ENCODE peak calls at places on chromosomes 4 and X, in six cellular contexts. R, I, N, V, E and Z are unnamed samples.

GRCh38 chr4:125321709-125322362 is 7.1 kb downstream of the FAT4 start:
- DNase-seq in R (no peak), I (no peak), N (no peak), V (peak), E (no peak), Z (no peak)

GRCh38 chr4:88138561-88138960 is 19.9 kb downstream of the ABCG2 start:
- DNase-seq in R (no peak), I (no peak), N (no peak), V (no peak), E (no peak), Z (no peak)

GRCh38 chrX:2820131-2820771 is 8.5 kb upstream of the GYG2 start:
- DNase-seq in R (no peak), I (no peak), N (no peak), V (no peak), E (no peak), Z (no peak)

GRCh38 chr4:182871616-182872015 is 45.6 kb downstream of the DCTD start:
- DNase-seq in R (no peak), I (no peak), N (no peak), V (no peak), E (no peak), Z (no peak)

GRCh38 chr4:40915318-40916217 is 165.8 kb downstream of the NSUN7 start:
- DNase-seq in R (no peak), I (no peak), N (no peak), V (no peak), E (no peak), Z (no peak)

GRCh38 chr4:126130200-126130599 is 815.4 kb downstream of the FAT4 start:
- DNase-seq in R (no peak), I (no peak), N (no peak), V (no peak), E (no peak), Z (no peak)

GRCh38 chr4:76748649-76749048 is 149.3 kb downstream of the SOWAHB start:
- DNase-seq in R (no peak), I (no peak), N (peak), V (peak), E (peak), Z (no peak)

GRCh38 chr4:102787096-102787867 is 26.5 kb upstream of the MANBA start:
- DNase-seq in R (no peak), I (no peak), N (no peak), V (peak), E (no peak), Z (no peak)

GRCh38 chrX:45479196-45479834 is 278.6 kb upstream of the DIPK2B start:
- DNase-seq in R (no peak), I (no peak), N (no peak), V (peak), E (no peak), Z (no peak)

GRCh38 chr4:183797445-183798248 is 107.5 kb upstream of the STOX2 start:
- DNase-seq in R (peak), I (peak), N (peak), V (peak), E (peak), Z (peak)

GRCh38 chrX:133448512-133449076 is 33.3 kb upstream of the GPC4 start:
- DNase-seq in R (no peak), I (no peak), N (no peak), V (peak), E (no peak), Z (no peak)

GRCh38 chr4:139300431-139301142 is 718 bp upstream of the NAA15 start:
- DNase-seq in R (no peak), I (no peak), N (no peak), V (peak), E (no peak), Z (no peak)

GRCh38 chrX:131792789-131793462 is 230.2 kb upstream of the STK26 start:
- DNase-seq in R (no peak), I (peak), N (peak), V (no peak), E (peak), Z (no peak)

GRCh38 chr4:188242041-188242440 is 102.8 kb downstream of the TRIML1 start:
- DNase-seq in R (no peak), I (no peak), N (no peak), V (no peak), E (no peak), Z (no peak)

GRCh38 chrX:152989292-152989658 is 4.6 kb downstream of the PNMA5 start:
- DNase-seq in R (no peak), I (no peak), N (no peak), V (no peak), E (no peak), Z (no peak)

GRCh38 chrX:85109235-85109634 is 105.6 kb downstream of the APOOL start:
- DNase-seq in R (no peak), I (no peak), N (peak), V (no peak), E (no peak), Z (no peak)

GRCh38 chrX:55593756-55594257 is 29.4 kb upstream of the FOXR2 start:
- DNase-seq in R (no peak), I (no peak), N (no peak), V (no peak), E (no peak), Z (no peak)

DNA sequence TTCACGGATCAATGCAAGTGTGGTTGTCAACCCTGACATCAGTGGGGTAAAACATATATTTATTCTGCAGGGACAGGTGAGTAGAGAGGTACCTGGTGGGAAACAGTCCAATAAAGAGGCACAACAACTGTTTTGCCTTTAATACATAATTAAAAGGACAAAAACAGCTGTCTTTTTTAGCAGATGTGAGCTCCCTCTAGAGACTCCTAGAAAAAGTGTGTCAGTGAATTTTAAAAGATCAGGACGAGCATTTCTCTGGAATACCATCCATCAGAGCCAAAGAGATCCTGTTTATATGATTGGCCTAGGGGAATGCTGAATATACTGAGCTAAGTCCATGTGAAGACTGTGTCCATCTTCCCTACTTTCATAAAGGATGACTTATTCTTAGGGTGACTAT is 58.3 kb downstream of the TMEM144 start:
- DNase-seq in R (no peak), I (no peak), N (no peak), V (no peak), E (no peak), Z (no peak)
- TF ChIP-seq CTCF in R (no peak), I (no peak), N (no peak), V (no peak), E (no peak), Z (no peak)

GRCh38 chrX:12447448-12448154 is 309.3 kb downstream of the FRMPD4 start:
- DNase-seq in R (no peak), I (no peak), N (no peak), V (peak), E (no peak), Z (no peak)
- TF ChIP-seq CTCF in R (no peak), I (no peak), N (no peak), V (no peak), E (no peak), Z (no peak)

DNA sequence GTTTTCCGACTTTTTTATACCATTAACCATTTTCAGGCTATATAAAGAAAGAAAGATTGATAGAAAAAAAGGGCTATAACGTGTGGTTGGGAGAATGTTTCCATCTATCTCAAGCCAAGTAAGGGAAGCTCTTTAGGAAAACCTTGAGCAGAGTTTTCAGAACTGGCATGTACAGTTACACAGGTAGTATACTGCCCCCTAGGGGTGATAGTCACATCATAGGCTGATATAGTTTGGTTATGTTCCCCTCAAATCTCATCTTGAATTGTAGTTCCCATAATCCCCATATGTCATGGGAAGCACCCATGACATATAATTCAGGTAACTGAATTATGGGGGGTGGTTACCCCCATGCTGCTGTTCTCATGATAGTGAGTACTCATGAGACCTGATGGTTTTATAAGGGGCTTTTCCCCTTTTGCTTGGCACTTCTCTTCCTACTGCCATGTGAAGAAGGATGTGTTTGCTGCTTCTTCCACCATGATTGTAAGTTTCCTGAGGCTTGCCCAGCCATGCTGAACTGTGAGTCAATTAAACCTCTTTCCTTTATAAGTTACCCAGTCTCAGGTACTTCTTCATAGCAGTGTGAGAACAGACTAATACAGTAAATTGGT is 186.8 kb downstream of the TMA16 start:
- DNase-seq in R (no peak), I (no peak), N (peak), V (peak), E (no peak), Z (peak)
- TF ChIP-seq CTCF in R (peak), I (peak), N (peak), V (peak), E (peak), Z (peak)

GRCh38 chr4:43886196-43886595 is 562.4 kb downstream of the KCTD8 start:
- DNase-seq in R (no peak), I (no peak), N (no peak), V (peak), E (no peak), Z (no peak)

DNA sequence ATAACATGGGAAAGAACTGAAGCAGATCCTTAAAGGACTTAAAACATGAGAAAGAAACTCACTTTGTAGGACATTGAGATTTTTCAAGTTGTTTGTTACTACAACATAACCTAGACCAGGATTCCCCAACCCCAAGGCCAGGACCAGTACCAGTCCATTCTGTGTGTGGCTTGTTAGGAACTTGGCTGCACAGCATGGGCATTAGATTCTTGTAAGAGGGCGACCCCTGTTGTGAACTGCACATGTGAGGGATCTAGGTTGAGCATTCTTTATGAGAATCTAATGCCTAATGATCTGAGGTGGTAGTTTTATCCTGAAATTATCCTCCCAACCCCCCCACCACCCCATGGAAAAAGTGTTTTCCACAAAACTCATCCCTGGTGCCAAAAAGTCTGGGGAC is 566.1 kb downstream of the KCTD8 start:
- DNase-seq in R (no peak), I (no peak), N (no peak), V (no peak), E (no peak), Z (no peak)
- TF ChIP-seq CTCF in R (no peak), I (no peak), N (no peak), V (no peak), E (no peak), Z (no peak)

GRCh38 chr4:6125103-6125651 is 75.2 kb downstream of the JAKMIP1 start:
- DNase-seq in R (no peak), I (no peak), N (no peak), V (no peak), E (no peak), Z (no peak)
- TF ChIP-seq CTCF in R (no peak), I (no peak), N (no peak), V (no peak), E (no peak), Z (no peak)

GRCh38 chr4:6720202-6720699 is 4.3 kb downstream of the BLOC1S4 start:
- DNase-seq in R (peak), I (peak), N (peak), V (no peak), E (peak), Z (peak)
- TF ChIP-seq CTCF in R (peak), I (peak), N (peak), V (peak), E (peak), Z (peak)